ENCODE peak calls at places on chromosome 7, in five cellular contexts. B, X, C, R and N are unnamed samples.
A peak's percentile ranks its signal among the peaks of the same experiment; 100 is the strongest.

GRCh38 chr7:38102486-38102885 is 75.6 kb upstream of the STARD3NL start:
- DNase-seq in B (no peak), X (no peak), C (no peak), R (peak; percentile 43), N (no peak)

GRCh38 chr7:134660961-134661376 is 14.3 kb downstream of the BPGM start:
- DNase-seq in B (no peak), X (no peak), C (peak; percentile 61), R (peak; percentile 86), N (no peak)

GRCh38 chr7:50869108-50869716 is 86.5 kb upstream of the GRB10 start:
- DNase-seq in B (no peak), X (no peak), C (peak; percentile 21), R (peak; percentile 91), N (no peak)

GRCh38 chr7:103626776-103627175 is 180.8 kb upstream of the SLC26A5 start:
- DNase-seq in B (no peak), X (no peak), C (no peak), R (no peak), N (no peak)

GRCh38 chr7:138164804-138165203 is 88.5 kb downstream of the AKR1D1 start:
- DNase-seq in B (no peak), X (no peak), C (no peak), R (no peak), N (no peak)

GRCh38 chr7:158682456-158682855 is 22.1 kb downstream of the NCAPG2 start:
- DNase-seq in B (no peak), X (no peak), C (peak; percentile 10), R (no peak), N (no peak)

GRCh38 chr7:108103566-108104298 is 26.4 kb downstream of the LAMB4 start:
- DNase-seq in B (no peak), X (no peak), C (no peak), R (no peak), N (no peak)

GRCh38 chr7:150365673-150366398 is 2.8 kb upstream of the REPIN1 start:
- DNase-seq in B (no peak), X (no peak), C (no peak), R (no peak), N (no peak)

GRCh38 chr7:574661-575395 is 55.2 kb upstream of the PDGFA start:
- DNase-seq in B (no peak), X (no peak), C (no peak), R (no peak), N (no peak)

GRCh38 chr7:151940048-151940845 is 16.0 kb upstream of the GALNTL5 start:
- DNase-seq in B (no peak), X (no peak), C (no peak), R (peak; percentile 68), N (no peak)

GRCh38 chr7:133540096-133540860 is 287.4 kb downstream of the EXOC4 start:
- DNase-seq in B (no peak), X (no peak), C (no peak), R (no peak), N (no peak)

GRCh38 chr7:81846398-81846797 is 76.6 kb upstream of the HGF start:
- DNase-seq in B (no peak), X (no peak), C (peak; percentile 20), R (peak; percentile 41), N (no peak)

GRCh38 chr7:114422478-114423217 is 8.0 kb downstream of the FOXP2 start:
- DNase-seq in B (no peak), X (no peak), C (no peak), R (no peak), N (no peak)
- TF ChIP-seq CTCF in B (peak; percentile 11), X (no peak), C (peak; percentile 45), R (peak; percentile 53), N (no peak)

DNA sequence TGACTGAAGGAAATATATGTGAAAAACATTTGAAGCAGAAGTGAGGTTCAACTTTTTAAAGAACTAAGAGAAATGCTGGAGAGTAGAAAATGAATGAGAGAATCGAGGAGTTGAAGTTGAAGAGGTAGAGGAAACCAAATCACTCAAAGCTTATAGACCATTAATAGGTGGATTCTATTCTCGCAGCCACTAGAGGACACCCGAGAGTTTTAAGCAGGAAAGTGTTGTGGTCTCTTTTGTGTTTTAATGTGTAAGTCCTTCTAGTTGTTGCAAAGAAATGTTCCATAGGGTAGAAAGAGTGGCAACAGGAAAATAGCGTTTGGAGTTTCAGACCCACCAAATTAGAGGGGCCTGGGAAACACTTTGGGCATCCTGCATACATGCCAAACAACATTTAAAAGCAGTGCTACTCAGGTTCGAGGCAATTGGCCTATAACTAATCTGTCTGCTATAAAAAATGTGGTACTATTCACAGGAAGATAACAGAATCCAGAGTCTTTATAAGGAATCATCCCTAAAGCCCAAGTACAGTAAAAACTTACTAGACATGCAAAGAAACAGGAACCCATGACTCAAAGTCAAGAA is 75.3 kb upstream of the TAS2R16 start:
- DNase-seq in B (peak; percentile 22), X (no peak), C (no peak), R (peak; percentile 11), N (peak; percentile 26)
- TF ChIP-seq CTCF in B (peak; percentile 50), X (no peak), C (no peak), R (peak; percentile 57), N (peak; percentile 63)

DNA sequence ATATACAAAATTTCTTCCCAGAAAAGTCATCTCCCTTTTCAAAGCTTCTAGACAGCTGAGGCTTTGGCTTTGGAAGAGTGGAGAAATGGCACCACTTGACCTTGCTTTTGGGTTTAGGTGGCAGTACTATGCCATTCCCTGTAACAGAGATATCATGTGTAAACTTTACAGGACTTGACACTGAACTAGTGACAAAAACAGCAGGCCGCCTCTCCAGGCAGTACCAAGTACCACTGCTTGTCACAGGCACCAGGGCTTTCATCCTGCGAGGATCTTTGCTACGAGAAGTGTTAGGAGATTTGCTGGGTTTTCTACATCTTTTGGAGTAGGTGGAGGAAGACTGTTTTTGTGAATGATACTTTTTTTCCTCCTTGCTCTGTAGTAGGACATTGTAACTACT is 32.6 kb upstream of the ANLN start:
- DNase-seq in B (no peak), X (no peak), C (no peak), R (no peak), N (no peak)
- TF ChIP-seq CTCF in B (no peak), X (no peak), C (no peak), R (no peak), N (no peak)

DNA sequence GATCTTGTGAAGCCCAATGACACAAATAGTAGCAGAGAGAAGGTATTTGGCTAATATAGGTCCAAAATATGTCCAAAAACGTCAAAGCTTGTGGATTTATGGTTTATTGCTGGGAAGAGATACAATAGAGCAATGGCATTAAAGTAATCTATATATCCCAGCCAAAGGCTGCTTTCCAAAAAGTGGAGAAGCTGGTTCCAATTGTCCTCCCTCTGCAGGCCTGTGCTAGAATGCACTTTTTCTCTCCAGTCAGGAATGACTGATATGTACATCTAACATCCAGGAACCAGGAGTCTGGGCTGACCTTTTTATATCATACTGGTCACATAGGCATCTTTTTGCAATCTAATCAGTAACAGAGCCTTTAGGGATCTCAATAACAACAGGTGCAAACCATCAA is 167.1 kb upstream of the FAM3C start:
- DNase-seq in B (no peak), X (no peak), C (no peak), R (no peak), N (no peak)
- TF ChIP-seq CTCF in B (no peak), X (no peak), C (peak; percentile 35), R (peak; percentile 59), N (no peak)

GRCh38 chr7:76515999-76516443 is 5.7 kb downstream of the UPK3B start:
- DNase-seq in B (peak; percentile 77), X (peak; percentile 62), C (no peak), R (peak; percentile 36), N (peak; percentile 79)
- TF ChIP-seq CTCF in B (peak; percentile 79), X (peak; percentile 60), C (no peak), R (peak; percentile 99), N (peak; percentile 86)

DNA sequence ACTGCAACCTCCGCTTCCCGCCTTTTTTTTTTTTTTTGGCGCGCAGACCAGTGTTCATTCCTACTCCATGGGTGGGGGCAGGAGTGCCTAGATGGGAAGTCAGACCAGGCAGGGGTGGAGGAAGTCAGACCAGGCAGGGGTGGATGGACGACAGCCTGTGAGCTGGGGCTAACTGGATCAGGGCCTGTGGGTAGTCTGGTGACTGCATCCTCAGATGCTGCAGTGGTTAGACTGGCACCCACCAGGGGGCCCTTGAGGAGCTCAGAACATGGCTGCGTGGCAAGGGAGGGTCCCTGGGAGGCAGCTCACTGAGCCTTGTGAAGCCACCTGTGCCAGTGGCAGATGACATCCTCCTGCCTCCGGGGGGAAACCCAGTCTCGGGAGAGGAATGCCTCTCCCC is 35.1 kb downstream of the RCC1L start:
- DNase-seq in B (no peak), X (peak; percentile 7), C (no peak), R (no peak), N (no peak)
- TF ChIP-seq CTCF in B (no peak), X (no peak), C (no peak), R (no peak), N (no peak)